ENCODE peak calls at places on chromosome 2, in five cellular contexts. One of them, this sample, is unnamed.

GRCh38 chr2:17196380-17196779 is 321.9 kb downstream of the RAD51AP2 start:
- DNase-seq in mesendoderm: no peak
- DNase-seq in EL: no peak
- DNase-seq in GM20000: no peak
- DNase-seq in naive thymus-derived CD8-positive, alpha-beta T cell: no peak
- DNase-seq in this sample: no peak

GRCh38 chr2:45859682-45860081 is 208.2 kb downstream of the PRKCE start:
- DNase-seq in mesendoderm: no peak
- DNase-seq in EL: no peak
- DNase-seq in GM20000: no peak
- DNase-seq in naive thymus-derived CD8-positive, alpha-beta T cell: no peak
- DNase-seq in this sample: no peak

GRCh38 chr2:81250270-81250669 is 945.7 kb upstream of the LRRTM1 start:
- DNase-seq in mesendoderm: no peak
- DNase-seq in EL: no peak
- DNase-seq in GM20000: no peak
- DNase-seq in naive thymus-derived CD8-positive, alpha-beta T cell: no peak
- DNase-seq in this sample: no peak

GRCh38 chr2:229268626-229269025 is 2.5 kb downstream of the PID1 start:
- DNase-seq in mesendoderm: peak; percentile 34
- DNase-seq in EL: peak; percentile 70
- DNase-seq in GM20000: no peak
- DNase-seq in naive thymus-derived CD8-positive, alpha-beta T cell: no peak
- DNase-seq in this sample: no peak

GRCh38 chr2:44135771-44136170 is 32.9 kb upstream of the PPM1B start:
- DNase-seq in mesendoderm: peak; percentile 51
- DNase-seq in EL: peak; percentile 53
- DNase-seq in GM20000: no peak
- DNase-seq in naive thymus-derived CD8-positive, alpha-beta T cell: no peak
- DNase-seq in this sample: no peak

GRCh38 chr2:217886720-217887309 is 116.0 kb downstream of the TNS1 start:
- DNase-seq in mesendoderm: peak; percentile 88
- DNase-seq in EL: peak; percentile 63
- DNase-seq in GM20000: peak; percentile 79
- DNase-seq in naive thymus-derived CD8-positive, alpha-beta T cell: peak; percentile 53
- DNase-seq in this sample: peak; percentile 28

GRCh38 chr2:162711832-162712540 is 126.6 kb downstream of the KCNH7 start:
- DNase-seq in mesendoderm: peak; percentile 5
- DNase-seq in EL: no peak
- DNase-seq in GM20000: no peak
- DNase-seq in naive thymus-derived CD8-positive, alpha-beta T cell: no peak
- DNase-seq in this sample: no peak

GRCh38 chr2:120570546-120570945 is 165.1 kb upstream of the GLI2 start:
- DNase-seq in mesendoderm: no peak
- DNase-seq in EL: no peak
- DNase-seq in GM20000: no peak
- DNase-seq in naive thymus-derived CD8-positive, alpha-beta T cell: no peak
- DNase-seq in this sample: no peak

GRCh38 chr2:127829845-127830246 is 18.9 kb upstream of the WDR33 start:
- DNase-seq in mesendoderm: peak; percentile 79
- DNase-seq in EL: no peak
- DNase-seq in GM20000: peak; percentile 84
- DNase-seq in naive thymus-derived CD8-positive, alpha-beta T cell: peak; percentile 44
- DNase-seq in this sample: peak; percentile 38

GRCh38 chr2:124973396-124973795 is 948.3 kb downstream of the CNTNAP5 start:
- DNase-seq in mesendoderm: no peak
- DNase-seq in EL: peak; percentile 0
- DNase-seq in GM20000: no peak
- DNase-seq in naive thymus-derived CD8-positive, alpha-beta T cell: no peak
- DNase-seq in this sample: no peak

GRCh38 chr2:218286570-218287459 is 5.5 kb downstream of the TMBIM1 start:
- DNase-seq in mesendoderm: peak; percentile 98
- DNase-seq in EL: peak; percentile 96
- DNase-seq in GM20000: peak; percentile 89
- DNase-seq in naive thymus-derived CD8-positive, alpha-beta T cell: peak; percentile 69
- DNase-seq in this sample: peak; percentile 72

GRCh38 chr2:239272626-239273025 is 128.2 kb downstream of the HDAC4 start:
- DNase-seq in mesendoderm: no peak
- DNase-seq in EL: no peak
- DNase-seq in GM20000: no peak
- DNase-seq in naive thymus-derived CD8-positive, alpha-beta T cell: no peak
- DNase-seq in this sample: no peak

GRCh38 chr2:202064206-202064880 is 8.7 kb upstream of the KIAA2012 start:
- DNase-seq in mesendoderm: peak; percentile 32
- DNase-seq in EL: peak; percentile 69
- DNase-seq in GM20000: no peak
- DNase-seq in naive thymus-derived CD8-positive, alpha-beta T cell: no peak
- DNase-seq in this sample: no peak

GRCh38 chr2:203585541-203585940 is 50.4 kb upstream of the RAPH1 start:
- DNase-seq in mesendoderm: peak; percentile 55
- DNase-seq in EL: no peak
- DNase-seq in GM20000: no peak
- DNase-seq in naive thymus-derived CD8-positive, alpha-beta T cell: no peak
- DNase-seq in this sample: no peak

GRCh38 chr2:9311488-9311887 is 104.9 kb downstream of the ASAP2 start:
- DNase-seq in mesendoderm: no peak
- DNase-seq in EL: peak; percentile 89
- DNase-seq in GM20000: no peak
- DNase-seq in naive thymus-derived CD8-positive, alpha-beta T cell: no peak
- DNase-seq in this sample: no peak